ENCODE peak calls at places on chromosomes 7 and 10, in four cellular contexts. I, O, U and N are unnamed samples.

GRCh38 chr7:137923380-137923779 is 76.6 kb upstream of the DGKI start:
- DNase-seq in I (no peak), O (peak; percentile 38), U (no peak), N (no peak)

GRCh38 chr7:54757711-54758110 is 1.3 kb downstream of the SEC61G start:
- DNase-seq in I (no peak), O (no peak), U (no peak), N (no peak)

GRCh38 chr7:159201722-159202330 is 57.2 kb upstream of the VIPR2 start:
- DNase-seq in I (no peak), O (no peak), U (peak; percentile 57), N (no peak)

GRCh38 chr7:117019786-117020604 is 66.7 kb downstream of the ST7 start:
- DNase-seq in I (peak; percentile 85), O (peak; percentile 91), U (peak; percentile 59), N (peak; percentile 75)

GRCh38 chr7:33853361-33854062 is 51.8 kb upstream of the BMPER start:
- DNase-seq in I (no peak), O (peak; percentile 74), U (no peak), N (no peak)

GRCh38 chr7:6022671-6023070 is 8.5 kb upstream of the ANKRD61 start:
- DNase-seq in I (no peak), O (no peak), U (no peak), N (no peak)

GRCh38 chr7:477626-478220 is 41.9 kb downstream of the PDGFA start:
- DNase-seq in I (no peak), O (no peak), U (peak; percentile 56), N (no peak)

GRCh38 chr7:158740657-158741293 is 36.2 kb upstream of the NCAPG2 start:
- DNase-seq in I (no peak), O (peak; percentile 91), U (no peak), N (no peak)

GRCh38 chr7:157585113-157585861 is 248.5 kb downstream of the DNAJB6 start:
- DNase-seq in I (no peak), O (no peak), U (no peak), N (no peak)

GRCh38 chr10:35300063-35300699 is 36.1 kb upstream of the CCNY start:
- DNase-seq in I (no peak), O (peak; percentile 63), U (no peak), N (no peak)

GRCh38 chr10:21944727-21945386 is 58.7 kb downstream of the DNAJC1 start:
- DNase-seq in I (peak; percentile 58), O (no peak), U (no peak), N (no peak)

GRCh38 chr10:71998119-71998839 is 34.1 kb downstream of the CHST3 start:
- DNase-seq in I (no peak), O (no peak), U (no peak), N (no peak)

GRCh38 chr10:3648179-3648975 is 136.6 kb downstream of the KLF6 start:
- DNase-seq in I (no peak), O (no peak), U (no peak), N (no peak)

GRCh38 chr7:4818000-4818794 is 42.8 kb downstream of the AP5Z1 start:
- DNase-seq in I (no peak), O (no peak), U (peak; percentile 78), N (no peak)

GRCh38 chr10:59434463-59435326 is 72.3 kb upstream of the FAM13C start:
- DNase-seq in I (no peak), O (peak; percentile 66), U (no peak), N (no peak)

GRCh38 chr7:137820677-137821420 is 25.9 kb downstream of the DGKI start:
- DNase-seq in I (peak; percentile 60), O (peak; percentile 68), U (no peak), N (no peak)

GRCh38 chr10:131242007-131242406 is 69.5 kb downstream of the TCERG1L start:
- DNase-seq in I (peak; percentile 84), O (no peak), U (peak; percentile 37), N (no peak)
- TF ChIP-seq CTCF in I (no peak), O (no peak), U (no peak), N (peak; percentile 74)

GRCh38 chr10:89384474-89385324 is 6.8 kb downstream of the IFIT1B start:
- DNase-seq in I (no peak), O (no peak), U (no peak), N (no peak)

GRCh38 chr10:89390875-89391576 is 1.4 kb upstream of the IFIT1 start:
- DNase-seq in I (peak; percentile 22), O (peak; percentile 24), U (no peak), N (no peak)

GRCh38 chr10:89391882-89392756 is at the start of gene IFIT1:
- DNase-seq in I (peak; percentile 86), O (peak; percentile 96), U (no peak), N (no peak)

GRCh38 chr10:89392974-89393373 is 551 bp downstream of the IFIT1 start:
- DNase-seq in I (peak; percentile 38), O (peak; percentile 95), U (no peak), N (no peak)

DNA sequence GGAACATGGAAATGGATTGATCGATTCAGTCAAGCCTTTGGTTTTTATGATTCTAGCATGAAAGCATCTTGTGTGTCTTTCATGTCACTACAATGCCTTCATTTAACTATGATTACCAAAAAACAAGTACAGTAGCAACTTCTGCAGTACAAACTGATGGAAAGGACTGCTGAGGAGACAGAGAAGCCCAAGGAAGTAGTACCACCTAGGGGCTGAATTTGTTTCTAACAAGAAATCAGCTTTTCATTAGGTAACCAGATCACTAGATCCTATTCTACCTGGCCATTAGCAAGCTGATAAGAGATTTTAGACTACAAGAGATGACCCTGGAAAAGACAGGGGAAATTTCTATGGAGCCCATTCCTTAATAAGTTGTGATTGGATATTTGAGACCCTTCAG is 3.2 kb upstream of the IFIT1 start:
- DNase-seq in I (no peak), O (peak; percentile 66), U (no peak), N (no peak)
- TF ChIP-seq CTCF in I (peak; percentile 42), O (peak; percentile 45), U (no peak), N (peak; percentile 57)

GRCh38 chr10:31836569-31837406 is 91.8 kb downstream of the ARHGAP12 start:
- DNase-seq in I (peak; percentile 45), O (peak; percentile 63), U (no peak), N (no peak)
- TF ChIP-seq CTCF in I (peak; percentile 82), O (peak; percentile 84), U (no peak), N (peak; percentile 85)

GRCh38 chr10:119644215-119644826 is 6.9 kb upstream of the BAG3 start:
- DNase-seq in I (no peak), O (no peak), U (no peak), N (no peak)
- TF ChIP-seq CTCF in I (peak; percentile 23), O (peak; percentile 17), U (no peak), N (peak; percentile 41)

DNA sequence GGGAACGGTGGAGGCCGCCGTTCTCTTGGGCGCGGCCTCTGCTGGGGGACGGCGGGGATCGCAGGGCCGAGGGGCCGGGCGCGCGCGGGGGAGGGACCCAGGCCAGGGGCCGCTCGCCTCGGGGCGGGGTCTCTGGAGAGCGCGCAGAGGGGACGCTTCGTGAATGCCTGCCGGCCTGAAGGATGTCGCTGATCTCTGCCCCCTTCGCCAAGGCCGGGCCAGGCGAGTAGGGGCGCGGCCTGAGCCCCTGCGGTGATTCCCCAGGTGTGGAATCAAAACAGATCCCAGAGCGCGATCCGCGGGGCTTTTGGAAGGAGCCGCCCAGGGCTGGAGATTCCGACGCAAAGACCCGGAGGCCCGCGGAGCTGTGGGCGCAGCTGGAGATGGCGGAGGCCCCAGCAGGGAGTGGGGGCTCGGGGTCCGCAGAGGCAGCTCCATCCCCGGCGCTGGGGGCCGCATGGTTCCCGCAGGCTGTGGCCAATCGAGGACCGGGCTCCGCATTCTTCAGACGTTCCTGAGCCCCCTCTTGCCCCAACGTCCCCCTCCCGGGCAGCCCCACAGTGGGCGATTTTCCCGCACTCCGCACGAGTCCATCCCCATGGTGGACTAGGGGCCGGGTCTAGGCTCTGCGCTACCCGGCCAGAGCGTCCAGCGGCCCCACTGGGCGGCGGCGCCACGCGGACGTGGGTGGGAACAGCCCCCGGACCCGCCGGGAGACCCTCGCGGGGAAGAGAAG is 166.0 kb downstream of the ACTR3B start:
- DNase-seq in I (peak; percentile 81), O (no peak), U (peak; percentile 79), N (no peak)
- TF ChIP-seq CTCF in I (no peak), O (no peak), U (no peak), N (peak; percentile 54)